ENCODE peak calls at places on chromosome 21, in six cellular contexts. One of them, this sample, is unnamed.

GRCh38 chr21:27519357-27519756 is 552.5 kb upstream of the ADAMTS5 start:
- DNase-seq in breast epithelium: no peak
- DNase-seq in stomach: no peak
- DNase-seq in endothelial cell of umbilical vein: peak; percentile 82
- DNase-seq in GM23338: no peak
- DNase-seq in HL-60: no peak
- DNase-seq in this sample: no peak

GRCh38 chr21:27796106-27796505 is 829.2 kb upstream of the ADAMTS5 start:
- DNase-seq in breast epithelium: no peak
- DNase-seq in GM23338: peak; percentile 1
- DNase-seq in HL-60: no peak
- DNase-seq in endothelial cell of umbilical vein: no peak
- DNase-seq in stomach: no peak
- DNase-seq in this sample: no peak

GRCh38 chr21:35829014-35829525 is 231.3 kb downstream of the SETD4 start:
- DNase-seq in stomach: no peak
- DNase-seq in breast epithelium: no peak
- DNase-seq in GM23338: peak; percentile 6
- DNase-seq in HL-60: no peak
- DNase-seq in endothelial cell of umbilical vein: no peak
- DNase-seq in this sample: no peak

GRCh38 chr21:18384771-18385170 is 18.8 kb downstream of the TMPRSS15 start:
- DNase-seq in breast epithelium: no peak
- DNase-seq in HL-60: no peak
- DNase-seq in GM23338: peak; percentile 76
- DNase-seq in stomach: no peak
- DNase-seq in endothelial cell of umbilical vein: peak; percentile 1
- DNase-seq in this sample: no peak

GRCh38 chr21:35563885-35564451 is 496.4 kb downstream of the SETD4 start:
- DNase-seq in HL-60: no peak
- DNase-seq in breast epithelium: no peak
- DNase-seq in GM23338: no peak
- DNase-seq in endothelial cell of umbilical vein: no peak
- DNase-seq in stomach: no peak
- DNase-seq in this sample: no peak

GRCh38 chr21:32392299-32392879 is 423 bp downstream of the URB1 start:
- DNase-seq in GM23338: no peak
- DNase-seq in endothelial cell of umbilical vein: peak; percentile 44
- DNase-seq in HL-60: no peak
- DNase-seq in breast epithelium: no peak
- DNase-seq in stomach: no peak
- DNase-seq in this sample: no peak

GRCh38 chr21:28283652-28284490 is 708.8 kb downstream of the LTN1 start:
- DNase-seq in GM23338: no peak
- DNase-seq in stomach: no peak
- DNase-seq in breast epithelium: no peak
- DNase-seq in HL-60: no peak
- DNase-seq in endothelial cell of umbilical vein: peak; percentile 97
- DNase-seq in this sample: no peak

GRCh38 chr21:29678616-29679015 is 261.2 kb downstream of the GRIK1 start:
- DNase-seq in breast epithelium: no peak
- DNase-seq in endothelial cell of umbilical vein: no peak
- DNase-seq in stomach: no peak
- DNase-seq in GM23338: no peak
- DNase-seq in HL-60: no peak
- DNase-seq in this sample: no peak

GRCh38 chr21:28761709-28762356 is 230.8 kb downstream of the LTN1 start:
- DNase-seq in HL-60: no peak
- DNase-seq in stomach: no peak
- DNase-seq in GM23338: no peak
- DNase-seq in endothelial cell of umbilical vein: no peak
- DNase-seq in breast epithelium: no peak
- DNase-seq in this sample: no peak

GRCh38 chr21:39938086-39938611 is 70.9 kb downstream of the PCP4 start:
- DNase-seq in HL-60: no peak
- DNase-seq in stomach: no peak
- DNase-seq in GM23338: no peak
- DNase-seq in breast epithelium: no peak
- DNase-seq in endothelial cell of umbilical vein: no peak
- DNase-seq in this sample: peak; percentile 42

GRCh38 chr21:15042531-15042930 is 22.3 kb downstream of the NRIP1 start:
- DNase-seq in GM23338: no peak
- DNase-seq in HL-60: no peak
- DNase-seq in endothelial cell of umbilical vein: no peak
- DNase-seq in breast epithelium: no peak
- DNase-seq in stomach: no peak
- DNase-seq in this sample: no peak

GRCh38 chr21:35475768-35476167 is 426.7 kb upstream of the RUNX1 start:
- DNase-seq in breast epithelium: no peak
- DNase-seq in endothelial cell of umbilical vein: peak; percentile 49
- DNase-seq in HL-60: peak; percentile 67
- DNase-seq in GM23338: no peak
- DNase-seq in stomach: no peak
- DNase-seq in this sample: no peak

GRCh38 chr21:26798856-26799751 is 46.1 kb downstream of the ADAMTS1 start:
- DNase-seq in endothelial cell of umbilical vein: no peak
- DNase-seq in GM23338: no peak
- DNase-seq in breast epithelium: no peak
- DNase-seq in stomach: no peak
- DNase-seq in HL-60: no peak
- DNase-seq in this sample: no peak

GRCh38 chr21:46318464-46318845 is 5.2 kb downstream of the C21orf58 start:
- DNase-seq in GM23338: no peak
- DNase-seq in stomach: no peak
- DNase-seq in breast epithelium: no peak
- DNase-seq in HL-60: no peak
- DNase-seq in endothelial cell of umbilical vein: no peak
- DNase-seq in this sample: no peak

GRCh38 chr21:28521932-28522826 is 470.5 kb downstream of the LTN1 start:
- DNase-seq in GM23338: peak; percentile 45
- DNase-seq in HL-60: no peak
- DNase-seq in breast epithelium: no peak
- DNase-seq in stomach: no peak
- DNase-seq in endothelial cell of umbilical vein: peak; percentile 88
- DNase-seq in this sample: no peak

GRCh38 chr21:34728479-34728878 is 59.7 kb downstream of the CLIC6 start:
- DNase-seq in stomach: peak; percentile 81
- DNase-seq in breast epithelium: peak; percentile 73
- DNase-seq in GM23338: no peak
- DNase-seq in endothelial cell of umbilical vein: no peak
- DNase-seq in HL-60: no peak
- DNase-seq in this sample: peak; percentile 81

GRCh38 chr21:35072960-35073359 is 23.9 kb upstream of the RUNX1 start:
- DNase-seq in endothelial cell of umbilical vein: peak; percentile 60
- DNase-seq in GM23338: no peak
- DNase-seq in HL-60: no peak
- DNase-seq in breast epithelium: peak; percentile 33
- DNase-seq in stomach: no peak
- DNase-seq in this sample: no peak

GRCh38 chr21:36835383-36835795 is 131.1 kb downstream of the HLCS start:
- DNase-seq in breast epithelium: no peak
- DNase-seq in stomach: no peak
- DNase-seq in GM23338: no peak
- DNase-seq in endothelial cell of umbilical vein: no peak
- DNase-seq in HL-60: no peak
- DNase-seq in this sample: peak; percentile 75

GRCh38 chr21:35885942-35886541 is 174.3 kb downstream of the SETD4 start:
- DNase-seq in GM23338: peak; percentile 10
- DNase-seq in HL-60: no peak
- DNase-seq in stomach: no peak
- DNase-seq in endothelial cell of umbilical vein: no peak
- DNase-seq in breast epithelium: no peak
- DNase-seq in this sample: no peak

GRCh38 chr21:41611966-41612606 is 104.1 kb upstream of the TMPRSS2 start:
- DNase-seq in HL-60: no peak
- DNase-seq in breast epithelium: peak; percentile 59
- DNase-seq in GM23338: peak; percentile 73
- DNase-seq in stomach: peak; percentile 63
- DNase-seq in endothelial cell of umbilical vein: no peak
- DNase-seq in this sample: peak; percentile 72
- TF ChIP-seq CTCF in HL-60: no peak
- TF ChIP-seq CTCF in breast epithelium: no peak
- TF ChIP-seq CTCF in GM23338: peak; percentile 81
- TF ChIP-seq CTCF in stomach: no peak
- TF ChIP-seq CTCF in endothelial cell of umbilical vein: no peak
- TF ChIP-seq CTCF in this sample: no peak

DNA sequence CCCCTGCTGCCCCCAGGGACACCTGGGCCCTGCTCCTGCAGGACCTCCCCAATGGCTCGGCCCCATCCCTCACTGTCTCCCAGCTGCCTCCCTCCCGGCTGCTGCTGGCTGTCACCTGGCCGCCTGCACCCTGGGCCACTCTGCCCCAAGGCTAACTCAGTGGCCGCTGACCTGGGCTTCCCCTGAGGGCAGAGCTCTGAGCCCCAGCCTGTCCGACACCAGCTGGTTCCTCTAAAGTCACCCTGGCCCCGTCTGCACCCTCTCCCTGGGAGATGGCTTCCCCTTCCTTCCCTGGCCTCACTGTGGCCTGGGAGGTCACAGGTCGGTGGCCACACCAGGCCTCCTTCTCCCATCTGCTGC is 15.0 kb downstream of the ITGB2 start:
- DNase-seq in GM23338: no peak
- DNase-seq in endothelial cell of umbilical vein: no peak
- DNase-seq in breast epithelium: no peak
- DNase-seq in stomach: no peak
- DNase-seq in HL-60: no peak
- DNase-seq in this sample: no peak
- TF ChIP-seq POLR2AphosphoS5 in GM23338: no peak
- TF ChIP-seq POLR2AphosphoS5 in endothelial cell of umbilical vein: no peak
- TF ChIP-seq POLR2AphosphoS5 in breast epithelium: no peak
- TF ChIP-seq POLR2AphosphoS5 in stomach: no peak
- TF ChIP-seq POLR2AphosphoS5 in HL-60: peak; percentile 11
- TF ChIP-seq POLR2AphosphoS5 in this sample: no peak

GRCh38 chr21:21291883-21292569 is 293.8 kb downstream of the NCAM2 start:
- DNase-seq in breast epithelium: no peak
- DNase-seq in endothelial cell of umbilical vein: no peak
- DNase-seq in HL-60: no peak
- DNase-seq in stomach: no peak
- DNase-seq in GM23338: no peak
- DNase-seq in this sample: no peak

GRCh38 chr21:21297211-21297610 is 299.0 kb downstream of the NCAM2 start:
- DNase-seq in stomach: no peak
- DNase-seq in GM23338: no peak
- DNase-seq in HL-60: no peak
- DNase-seq in breast epithelium: no peak
- DNase-seq in endothelial cell of umbilical vein: no peak
- DNase-seq in this sample: no peak

GRCh38 chr21:21301013-21301412 is 302.8 kb downstream of the NCAM2 start:
- DNase-seq in GM23338: no peak
- DNase-seq in endothelial cell of umbilical vein: no peak
- DNase-seq in breast epithelium: no peak
- DNase-seq in HL-60: no peak
- DNase-seq in stomach: no peak
- DNase-seq in this sample: no peak

GRCh38 chr21:21290751-21291150 is 292.5 kb downstream of the NCAM2 start:
- DNase-seq in GM23338: no peak
- DNase-seq in breast epithelium: no peak
- DNase-seq in HL-60: no peak
- DNase-seq in stomach: no peak
- DNase-seq in endothelial cell of umbilical vein: no peak
- DNase-seq in this sample: no peak

GRCh38 chr21:21295303-21295702 is 297.1 kb downstream of the NCAM2 start:
- DNase-seq in stomach: no peak
- DNase-seq in breast epithelium: no peak
- DNase-seq in GM23338: no peak
- DNase-seq in HL-60: no peak
- DNase-seq in endothelial cell of umbilical vein: no peak
- DNase-seq in this sample: no peak
- TF ChIP-seq CTCF in stomach: no peak
- TF ChIP-seq CTCF in breast epithelium: no peak
- TF ChIP-seq CTCF in GM23338: peak; percentile 1
- TF ChIP-seq CTCF in HL-60: no peak
- TF ChIP-seq CTCF in endothelial cell of umbilical vein: no peak
- TF ChIP-seq CTCF in this sample: no peak

GRCh38 chr21:44338971-44339910 is at the start of gene CFAP410:
- DNase-seq in breast epithelium: peak; percentile 93
- DNase-seq in stomach: peak; percentile 94
- DNase-seq in GM23338: peak; percentile 96
- DNase-seq in endothelial cell of umbilical vein: peak; percentile 96
- DNase-seq in HL-60: peak; percentile 95
- DNase-seq in this sample: peak; percentile 87

GRCh38 chr21:44334637-44335030 is 4.6 kb downstream of the CFAP410 start:
- DNase-seq in endothelial cell of umbilical vein: no peak
- DNase-seq in HL-60: no peak
- DNase-seq in breast epithelium: no peak
- DNase-seq in GM23338: no peak
- DNase-seq in stomach: no peak
- DNase-seq in this sample: no peak

GRCh38 chr21:44337941-44338895 is 972 bp downstream of the CFAP410 start:
- DNase-seq in HL-60: no peak
- DNase-seq in endothelial cell of umbilical vein: peak; percentile 68
- DNase-seq in stomach: peak; percentile 66
- DNase-seq in breast epithelium: peak; percentile 78
- DNase-seq in GM23338: peak; percentile 85
- DNase-seq in this sample: peak; percentile 64

GRCh38 chr21:44335266-44336059 is 3.7 kb downstream of the CFAP410 start:
- DNase-seq in GM23338: no peak
- DNase-seq in stomach: no peak
- DNase-seq in HL-60: no peak
- DNase-seq in endothelial cell of umbilical vein: no peak
- DNase-seq in breast epithelium: no peak
- DNase-seq in this sample: no peak

DNA sequence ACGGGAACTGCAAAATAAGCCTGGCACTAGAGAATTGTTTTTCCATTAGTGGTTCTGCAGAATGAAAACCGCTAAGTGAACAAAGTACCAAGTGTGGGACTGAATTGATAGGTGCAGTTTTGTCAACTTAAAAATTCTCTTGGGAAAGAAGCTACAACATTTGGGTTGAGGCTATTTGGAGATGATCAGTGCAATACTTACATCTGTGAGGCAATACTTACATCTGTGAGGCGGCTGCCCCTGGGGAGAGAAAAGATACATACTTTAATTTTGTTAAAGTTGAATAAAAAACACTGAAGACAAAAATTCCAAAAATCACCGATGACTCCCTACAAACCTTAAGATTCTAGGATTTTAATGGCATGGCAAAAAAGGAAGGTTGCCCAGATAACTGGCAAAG is 1.8 kb downstream of the CFAP410 start:
- DNase-seq in HL-60: no peak
- DNase-seq in GM23338: no peak
- DNase-seq in breast epithelium: no peak
- DNase-seq in stomach: no peak
- DNase-seq in endothelial cell of umbilical vein: no peak
- DNase-seq in this sample: no peak
- TF ChIP-seq POLR2AphosphoS5 in HL-60: no peak
- TF ChIP-seq POLR2AphosphoS5 in GM23338: no peak
- TF ChIP-seq POLR2AphosphoS5 in breast epithelium: no peak
- TF ChIP-seq POLR2AphosphoS5 in stomach: no peak
- TF ChIP-seq POLR2AphosphoS5 in endothelial cell of umbilical vein: no peak
- TF ChIP-seq POLR2AphosphoS5 in this sample: no peak

GRCh38 chr21:20443558-20444155 is 554.6 kb upstream of the NCAM2 start:
- DNase-seq in endothelial cell of umbilical vein: no peak
- DNase-seq in stomach: no peak
- DNase-seq in breast epithelium: no peak
- DNase-seq in GM23338: peak; percentile 76
- DNase-seq in HL-60: no peak
- DNase-seq in this sample: no peak
- TF ChIP-seq CTCF in endothelial cell of umbilical vein: no peak
- TF ChIP-seq CTCF in stomach: no peak
- TF ChIP-seq CTCF in breast epithelium: no peak
- TF ChIP-seq CTCF in GM23338: peak; percentile 74
- TF ChIP-seq CTCF in HL-60: peak; percentile 46
- TF ChIP-seq CTCF in this sample: peak; percentile 35

This sample was measured in prostate gland.